ENCODE peak calls at places on chromosomes 7 and 10, in nine cellular contexts. I is activated T-cell treated with anti-CD3 and anti-CD28 coated beads for 1 hour; D is CD4-positive, alpha-beta memory T cell; Z is activated CD4-positive, alpha-beta T cell treated with anti-CD3 and anti-CD28 coated beads, Interleukin-2, amount 10 ng/mL, durations not matched to agents 7 days and 5 days; H is GM12865; L is GM06990; F is hepatic stellate cell; B is HEK293T; R is H7. V is an unnamed sample.

GRCh38 chr10:102431452-102432124 is 786 bp downstream of the CUEDC2 start:
- DNase-seq in L (no peak), R (peak; percentile 61), H (no peak), D (no peak), I (no peak), Z (no peak), F (no peak), B (no peak), V (peak; percentile 24)

GRCh38 chr7:101936612-101937231 is 119.3 kb downstream of the CUX1 start:
- DNase-seq in D (no peak), B (no peak), H (no peak), Z (no peak), R (peak; percentile 72), F (peak; percentile 46), I (no peak), L (no peak), V (no peak)

GRCh38 chr7:35817181-35817580 is 16.3 kb downstream of the SEPTIN7 start:
- DNase-seq in H (no peak), D (no peak), L (no peak), B (no peak), F (no peak), R (no peak), Z (no peak), I (no peak), V (no peak)

GRCh38 chr10:35495521-35496238 is 109.5 kb upstream of the GJD4 start:
- DNase-seq in D (no peak), R (no peak), F (no peak), B (no peak), Z (no peak), H (peak; percentile 13), I (no peak), L (peak; percentile 25), V (no peak)

GRCh38 chr7:75915416-75916156 is 631 bp downstream of the POR start:
- DNase-seq in R (peak; percentile 69), I (peak; percentile 12), L (peak; percentile 33), Z (peak; percentile 32), D (peak; percentile 36), F (no peak), H (peak; percentile 53), B (no peak), V (peak; percentile 56)

GRCh38 chr10:114081911-114082583 is 38.4 kb downstream of the ADRB1 start:
- DNase-seq in I (no peak), F (no peak), B (no peak), R (no peak), H (no peak), L (no peak), D (no peak), Z (no peak), V (no peak)

GRCh38 chr7:72098812-72099211 is 313.3 kb downstream of the CALN1 start:
- DNase-seq in B (no peak), L (no peak), F (no peak), I (no peak), H (no peak), Z (no peak), D (no peak), R (no peak), V (no peak)

GRCh38 chr7:148142660-148143248 is 447.8 kb upstream of the C7orf33 start:
- DNase-seq in L (no peak), H (peak; percentile 42), R (peak; percentile 52), B (peak; percentile 57), Z (peak; percentile 29), I (no peak), F (peak; percentile 6), D (no peak), V (peak; percentile 79)

GRCh38 chr10:82278401-82279182 is 403.6 kb downstream of the NRG3 start:
- DNase-seq in D (no peak), Z (no peak), H (peak; percentile 35), F (no peak), B (no peak), R (no peak), L (no peak), I (no peak), V (peak; percentile 71)

GRCh38 chr10:42519761-42520460 is 118.5 kb downstream of the ZNF33B start:
- DNase-seq in F (no peak), B (no peak), I (no peak), R (no peak), D (no peak), Z (no peak), L (no peak), H (no peak), V (no peak)

GRCh38 chr7:44079221-44080021 is 2.9 kb downstream of the POLM start:
- DNase-seq in B (no peak), I (no peak), F (no peak), L (no peak), R (no peak), Z (no peak), D (no peak), H (no peak), V (no peak)

GRCh38 chr7:107035446-107035845 is 9.1 kb upstream of the PRKAR2B start:
- DNase-seq in Z (no peak), I (no peak), B (no peak), D (no peak), R (no peak), F (peak; percentile 85), L (no peak), H (no peak), V (no peak)

GRCh38 chr10:5557040-5557721 is 32.4 kb downstream of the CALML3 start:
- DNase-seq in D (no peak), I (no peak), H (no peak), F (no peak), B (no peak), Z (no peak), R (no peak), L (no peak), V (no peak)

GRCh38 chr7:157508477-157508881 is 171.7 kb downstream of the DNAJB6 start:
- DNase-seq in L (no peak), R (peak; percentile 47), Z (no peak), H (no peak), D (no peak), B (no peak), I (no peak), F (no peak), V (no peak)

GRCh38 chr10:63761243-63761642 is 240.0 kb downstream of the REEP3 start:
- DNase-seq in H (no peak), B (no peak), L (no peak), D (no peak), I (no peak), Z (no peak), R (no peak), F (no peak), V (no peak)

GRCh38 chr7:41882745-41883527 is 180.0 kb upstream of the INHBA start:
- DNase-seq in L (no peak), H (peak; percentile 80), R (peak; percentile 19), I (no peak), D (no peak), Z (no peak), B (no peak), F (no peak), V (no peak)

GRCh38 chr10:47092822-47093221 is 181.6 kb downstream of the PTPN20 start:
- DNase-seq in L (no peak), I (no peak), B (no peak), Z (no peak), H (no peak), D (no peak), F (no peak), R (no peak), V (no peak)